ENCODE peak calls at places on chromosomes 13 and 19, in four cellular contexts. L is MM.1S, M is uterus, W is dorsolateral prefrontal cortex. A is an unnamed sample.

GRCh38 chr13:74056829-74057564 is 77.2 kb downstream of the KLF12 start:
- DNase-seq in W (no peak), L (no peak), M (peak), A (no peak)

GRCh38 chr13:111049791-111050538 is 65.1 kb upstream of the ARHGEF7 start:
- DNase-seq in W (no peak), L (no peak), M (peak), A (no peak)

GRCh38 chr13:41552031-41552430 is 94.7 kb downstream of the RGCC start:
- DNase-seq in L (no peak), M (no peak), W (no peak), A (no peak)

GRCh38 chr19:30897034-30897433 is 452.2 kb downstream of the TSHZ3 start:
- DNase-seq in L (no peak), W (no peak), M (no peak), A (no peak)

GRCh38 chr13:110825516-110825915 is 89.4 kb downstream of the ANKRD10 start:
- DNase-seq in W (no peak), L (no peak), M (no peak), A (no peak)

GRCh38 chr13:34025746-34026145 is 207.8 kb downstream of the RFC3 start:
- DNase-seq in W (no peak), M (no peak), L (no peak), A (no peak)

GRCh38 chr13:113422790-113423189 is 30.5 kb downstream of the ADPRHL1 start:
- DNase-seq in L (no peak), M (no peak), W (no peak), A (no peak)

GRCh38 chr19:54035215-54036178 is 28.2 kb downstream of the VSTM1 start:
- DNase-seq in M (no peak), L (no peak), W (no peak), A (peak)

GRCh38 chr19:1250374-1251232 is 2.2 kb downstream of the MIDN start:
- DNase-seq in W (no peak), M (peak), L (no peak), A (no peak)

GRCh38 chr19:5092444-5092843 is 123.5 kb downstream of the KDM4B start:
- DNase-seq in W (no peak), L (no peak), M (no peak), A (no peak)

GRCh38 chr19:5971714-5972354 is 6.1 kb downstream of the RANBP3 start:
- DNase-seq in M (no peak), W (no peak), L (no peak), A (no peak)

GRCh38 chr19:23762884-23763711 is 4.4 kb upstream of the ZNF681 start:
- DNase-seq in M (peak), W (peak), L (no peak), A (peak)

GRCh38 chr13:76703621-76704020 is 182.6 kb downstream of the KCTD12 start:
- DNase-seq in M (no peak), W (no peak), L (no peak), A (no peak)

GRCh38 chr13:75173457-75174356 is 308.3 kb downstream of the TBC1D4 start:
- DNase-seq in W (no peak), M (no peak), L (no peak), A (no peak)

GRCh38 chr19:18634612-18635290 is 2.1 kb upstream of the KLHL26 start:
- DNase-seq in L (no peak), W (no peak), M (no peak), A (no peak)

GRCh38 chr13:38914070-38914469 is 76.6 kb downstream of the STOML3 start:
- DNase-seq in L (peak), W (no peak), M (no peak), A (no peak)

GRCh38 chr13:113470073-113470472 is 16.8 kb upstream of the ADPRHL1 start:
- DNase-seq in L (no peak), M (no peak), W (no peak), A (no peak)

GRCh38 chr19:30162718-30163117 is 209.5 kb upstream of the ZNF536 start:
- DNase-seq in L (no peak), W (no peak), M (no peak), A (no peak)

DNA sequence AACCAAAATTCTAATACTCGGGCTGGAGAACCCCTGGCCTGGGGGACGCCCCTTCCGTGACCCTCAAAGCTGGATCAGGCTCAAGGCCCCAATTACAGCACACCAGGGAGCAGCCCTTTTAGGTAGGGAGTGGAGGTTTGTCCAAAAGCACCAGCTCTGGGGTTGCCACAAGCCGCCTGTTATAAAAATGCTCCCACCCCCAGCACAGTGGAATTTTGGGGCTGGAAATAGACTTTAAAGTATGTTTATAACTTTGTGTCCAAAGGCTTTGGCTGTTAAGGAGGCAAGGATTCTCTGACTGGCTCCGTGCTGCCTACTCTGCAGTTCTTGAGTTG is 564 bp upstream of the GMIP start:
- DNase-seq in W (no peak), L (no peak), M (no peak), A (no peak)
- H3K4me3 ChIP-seq in W (peak), L (peak), M (no peak), A (no peak)

DNA sequence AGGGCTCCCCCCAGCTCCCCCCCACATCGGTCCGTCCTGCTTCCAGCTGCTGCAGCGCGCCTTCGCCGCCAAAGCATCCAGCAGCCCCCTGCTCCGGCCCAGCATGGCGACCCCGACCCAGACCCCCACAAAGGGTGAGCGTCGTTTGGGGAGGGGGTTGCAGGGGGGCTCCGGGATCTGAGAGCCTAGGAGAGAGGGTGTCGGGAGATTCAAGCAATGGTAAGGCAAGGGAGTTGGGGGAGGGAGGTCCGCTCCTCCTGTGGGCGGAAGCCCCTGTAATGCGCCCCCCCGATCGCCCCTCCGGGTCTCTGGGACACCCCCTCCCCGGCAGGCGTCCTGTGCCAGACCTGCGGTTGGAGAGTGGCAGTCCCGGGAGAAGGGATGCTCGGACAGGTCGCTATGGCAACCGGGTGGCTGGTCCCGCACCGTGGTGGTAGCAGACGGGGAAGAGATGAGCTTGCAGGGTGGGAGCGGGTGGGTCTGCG is at the start of gene FXYD7:
- DNase-seq in M (peak), W (no peak), L (no peak), A (no peak)
- H3K4me3 ChIP-seq in M (no peak), W (peak), L (peak), A (no peak)

GRCh38 chr13:23725922-23726321 is 155.7 kb downstream of the TNFRSF19 start:
- DNase-seq in W (no peak), M (no peak), L (no peak), A (no peak)
- H3K4me3 ChIP-seq in W (no peak), M (no peak), L (no peak), A (no peak)

DNA sequence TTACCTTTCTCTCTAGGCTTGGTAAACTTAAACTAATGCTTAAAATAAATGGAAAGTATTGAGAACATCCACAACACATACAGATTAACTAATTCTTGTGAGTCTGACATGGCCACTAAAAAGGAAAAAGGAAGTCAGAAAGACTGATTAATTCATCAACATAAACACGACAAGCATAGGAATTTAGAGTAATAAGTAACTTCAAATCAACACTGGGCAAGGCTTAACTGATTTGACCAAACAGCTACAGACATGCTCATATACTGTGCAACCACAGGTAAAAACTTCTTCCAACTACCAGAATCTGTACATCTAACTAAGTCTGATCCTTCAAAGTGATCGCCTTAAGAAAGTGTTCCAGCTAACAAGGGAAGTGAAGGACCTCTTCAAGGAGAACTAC is 20.5 kb downstream of the UGGT2 start:
- DNase-seq in W (no peak), L (no peak), M (no peak), A (no peak)
- H3K4me3 ChIP-seq in W (no peak), L (no peak), M (no peak), A (no peak)

DNA sequence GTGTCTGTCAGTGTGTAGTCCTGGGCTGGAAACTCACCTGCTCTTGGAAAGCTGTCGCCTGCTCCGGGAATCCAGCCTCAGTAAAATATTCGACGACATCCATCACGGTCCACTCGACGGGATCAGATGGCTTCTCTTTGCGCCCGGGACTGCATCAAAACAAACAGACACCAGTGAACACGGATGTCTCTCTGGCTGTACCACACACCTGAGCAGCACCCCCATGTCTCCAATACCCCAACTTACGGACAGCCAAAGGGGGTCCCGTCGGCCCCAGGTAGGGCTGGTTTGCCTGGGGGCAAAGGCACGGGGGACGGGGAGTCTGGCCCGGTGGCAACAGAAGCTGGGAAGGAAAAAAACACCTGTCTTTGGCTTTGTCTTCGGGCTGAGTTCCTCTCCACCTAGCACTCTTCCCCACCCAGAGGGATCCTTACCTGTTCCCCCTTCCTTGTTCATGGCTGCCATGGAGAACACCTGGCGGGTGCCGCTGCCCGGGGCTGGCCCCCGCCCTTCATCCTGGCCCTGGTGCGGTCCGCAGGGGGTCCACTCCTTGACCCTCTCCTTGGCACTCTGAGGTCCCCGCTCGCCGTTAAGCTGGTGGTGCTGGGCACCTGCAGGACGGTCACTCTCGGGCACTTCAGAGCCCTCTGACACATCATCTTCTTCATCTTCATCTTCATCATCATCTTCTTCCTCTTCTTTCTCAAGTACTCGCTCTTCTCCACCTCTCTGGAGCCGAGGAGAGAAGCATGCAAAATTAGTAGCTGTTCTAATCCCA is 1.7 kb downstream of the SAMD1 start:
- DNase-seq in M (no peak), L (no peak), W (no peak), A (no peak)
- H3K4me3 ChIP-seq in M (peak), L (no peak), W (peak), A (peak)

DNA sequence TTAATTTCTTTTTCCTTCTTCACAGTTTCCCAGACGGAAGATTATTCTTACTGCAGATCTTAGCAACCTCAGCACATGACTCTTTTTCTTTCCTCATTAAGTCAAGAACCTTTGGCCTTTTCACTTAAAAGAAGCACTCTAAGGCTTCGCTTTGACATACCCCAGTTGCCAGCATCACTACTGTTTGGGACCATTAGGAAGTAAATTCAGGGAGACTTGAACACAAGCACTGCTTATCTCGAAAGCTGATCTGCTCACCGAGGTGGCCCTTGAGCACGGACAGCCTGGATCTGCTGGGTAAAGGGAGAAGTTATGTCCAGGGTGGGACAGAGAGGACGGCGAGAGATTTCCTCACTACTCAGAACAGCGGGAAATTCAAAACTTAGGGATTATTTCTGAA is 151.4 kb upstream of the RNF113B start:
- DNase-seq in W (no peak), L (no peak), M (no peak), A (no peak)
- H3K4me3 ChIP-seq in W (no peak), L (no peak), M (no peak), A (no peak)

GRCh38 chr19:38649305-38650179 is 2.1 kb downstream of the ACTN4 start:
- DNase-seq in W (no peak), L (no peak), M (peak), A (no peak)
- H3K4me3 ChIP-seq in W (peak), L (peak), M (peak), A (peak)

A was measured in kidney epithelial cell.